ENCODE peak calls at places on chromosomes 11 and 22, in eight cellular contexts. One of them, this sample, is unnamed.

GRCh38 chr11:69852051-69852450 is 32.8 kb upstream of the FGF3 start:
- DNase-seq in HL-60: no peak
- DNase-seq in body of pancreas: no peak
- DNase-seq in fibroblast of lung: no peak
- DNase-seq in pancreas: no peak
- DNase-seq in adrenal gland: no peak
- DNase-seq in heart left ventricle: no peak
- DNase-seq in H9: no peak
- DNase-seq in this sample: no peak

GRCh38 chr11:65588199-65589054 is 7.2 kb downstream of the KCNK7 start:
- DNase-seq in HL-60: peak; percentile 84
- DNase-seq in body of pancreas: peak; percentile 80
- DNase-seq in fibroblast of lung: peak; percentile 52
- DNase-seq in pancreas: no peak
- DNase-seq in adrenal gland: peak; percentile 77
- DNase-seq in heart left ventricle: peak; percentile 76
- DNase-seq in H9: peak; percentile 84
- DNase-seq in this sample: peak; percentile 72

GRCh38 chr22:26781591-26781990 is 124.2 kb downstream of the MIAT start:
- DNase-seq in HL-60: no peak
- DNase-seq in body of pancreas: no peak
- DNase-seq in fibroblast of lung: no peak
- DNase-seq in pancreas: no peak
- DNase-seq in adrenal gland: no peak
- DNase-seq in heart left ventricle: no peak
- DNase-seq in H9: no peak
- DNase-seq in this sample: no peak

GRCh38 chr11:33389635-33390034 is 132.5 kb downstream of the HIPK3 start:
- DNase-seq in HL-60: no peak
- DNase-seq in body of pancreas: no peak
- DNase-seq in fibroblast of lung: no peak
- DNase-seq in pancreas: no peak
- DNase-seq in adrenal gland: no peak
- DNase-seq in heart left ventricle: no peak
- DNase-seq in H9: no peak
- DNase-seq in this sample: no peak

GRCh38 chr11:122494171-122494570 is 161.4 kb upstream of the UBASH3B start:
- DNase-seq in HL-60: no peak
- DNase-seq in body of pancreas: no peak
- DNase-seq in fibroblast of lung: peak; percentile 53
- DNase-seq in pancreas: no peak
- DNase-seq in adrenal gland: no peak
- DNase-seq in heart left ventricle: no peak
- DNase-seq in H9: no peak
- DNase-seq in this sample: no peak

GRCh38 chr11:35529971-35530495 is 4.6 kb upstream of the PAMR1 start:
- DNase-seq in HL-60: no peak
- DNase-seq in body of pancreas: peak; percentile 41
- DNase-seq in fibroblast of lung: peak; percentile 86
- DNase-seq in pancreas: no peak
- DNase-seq in adrenal gland: peak; percentile 44
- DNase-seq in heart left ventricle: peak; percentile 47
- DNase-seq in H9: no peak
- DNase-seq in this sample: no peak

GRCh38 chr11:12539570-12539969 is 134.7 kb upstream of the TEAD1 start:
- DNase-seq in HL-60: no peak
- DNase-seq in body of pancreas: no peak
- DNase-seq in fibroblast of lung: peak; percentile 97
- DNase-seq in pancreas: no peak
- DNase-seq in adrenal gland: no peak
- DNase-seq in heart left ventricle: no peak
- DNase-seq in H9: no peak
- DNase-seq in this sample: no peak

GRCh38 chr11:119800171-119800570 is 71.2 kb upstream of the NECTIN1 start:
- DNase-seq in HL-60: no peak
- DNase-seq in body of pancreas: no peak
- DNase-seq in fibroblast of lung: no peak
- DNase-seq in pancreas: no peak
- DNase-seq in adrenal gland: no peak
- DNase-seq in heart left ventricle: peak; percentile 18
- DNase-seq in H9: no peak
- DNase-seq in this sample: no peak

GRCh38 chr11:125609545-125609944 is 15.4 kb upstream of the CHEK1 start:
- DNase-seq in HL-60: no peak
- DNase-seq in body of pancreas: no peak
- DNase-seq in fibroblast of lung: no peak
- DNase-seq in pancreas: no peak
- DNase-seq in adrenal gland: no peak
- DNase-seq in heart left ventricle: no peak
- DNase-seq in H9: no peak
- DNase-seq in this sample: no peak

GRCh38 chr11:65170058-65170534 is at the start of gene SPDYC:
- DNase-seq in HL-60: no peak
- DNase-seq in body of pancreas: no peak
- DNase-seq in fibroblast of lung: no peak
- DNase-seq in pancreas: no peak
- DNase-seq in adrenal gland: no peak
- DNase-seq in heart left ventricle: no peak
- DNase-seq in H9: peak; percentile 87
- DNase-seq in this sample: no peak

DNA sequence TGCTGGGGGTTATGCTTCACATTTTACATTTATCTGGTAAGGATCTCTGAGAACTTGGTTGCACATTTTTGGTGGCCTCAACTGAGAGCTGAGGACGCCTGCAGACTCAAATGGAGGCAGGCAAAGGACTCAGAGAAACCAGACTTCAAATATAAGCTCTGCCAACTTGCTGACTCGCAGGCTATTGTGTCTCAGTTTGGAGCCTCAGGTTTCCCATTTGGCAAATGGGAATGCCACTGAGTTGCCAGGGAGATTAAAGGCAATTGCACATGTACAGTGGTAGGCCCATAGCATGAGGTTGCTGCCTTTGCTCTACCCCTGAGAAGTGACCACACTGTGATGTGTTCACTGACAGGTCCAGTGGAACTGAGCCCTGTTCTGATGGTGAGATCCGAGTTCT is 380.3 kb downstream of the TENM4 start:
- DNase-seq in HL-60: no peak
- DNase-seq in body of pancreas: no peak
- DNase-seq in fibroblast of lung: no peak
- DNase-seq in pancreas: no peak
- DNase-seq in adrenal gland: no peak
- DNase-seq in heart left ventricle: no peak
- DNase-seq in H9: no peak
- DNase-seq in this sample: no peak
- H3K27ac ChIP-seq in HL-60: no peak overlapping the region
- H3K27ac ChIP-seq in body of pancreas: no peak overlapping the region
- H3K27ac ChIP-seq in fibroblast of lung: no peak overlapping the region
- H3K27ac ChIP-seq in pancreas: no peak overlapping the region
- H3K27ac ChIP-seq in adrenal gland: no peak overlapping the region
- H3K27ac ChIP-seq in heart left ventricle: no peak overlapping the region
- H3K27ac ChIP-seq in H9: no peak overlapping the region
- H3K27ac ChIP-seq in this sample: no peak overlapping the region

GRCh38 chr11:110410638-110411037 is 19.1 kb upstream of the FDX1 start:
- DNase-seq in HL-60: no peak
- DNase-seq in body of pancreas: no peak
- DNase-seq in fibroblast of lung: no peak
- DNase-seq in pancreas: no peak
- DNase-seq in adrenal gland: no peak
- DNase-seq in heart left ventricle: no peak
- DNase-seq in H9: no peak
- DNase-seq in this sample: no peak
- TF ChIP-seq CTCF in HL-60: no peak
- TF ChIP-seq CTCF in body of pancreas: no peak
- TF ChIP-seq CTCF in fibroblast of lung: no peak
- TF ChIP-seq CTCF in pancreas: no peak
- TF ChIP-seq CTCF in adrenal gland: no peak
- TF ChIP-seq CTCF in heart left ventricle: no peak
- TF ChIP-seq CTCF in H9: no peak
- TF ChIP-seq CTCF in this sample: no peak

GRCh38 chr22:21995660-21996059 is 13.1 kb upstream of the TOP3B start:
- DNase-seq in HL-60: no peak
- DNase-seq in body of pancreas: no peak
- DNase-seq in fibroblast of lung: no peak
- DNase-seq in pancreas: no peak
- DNase-seq in adrenal gland: no peak
- DNase-seq in heart left ventricle: no peak
- DNase-seq in H9: no peak
- DNase-seq in this sample: no peak

GRCh38 chr22:21996175-21996574 is 13.6 kb upstream of the TOP3B start:
- DNase-seq in HL-60: no peak
- DNase-seq in body of pancreas: no peak
- DNase-seq in fibroblast of lung: no peak
- DNase-seq in pancreas: no peak
- DNase-seq in adrenal gland: no peak
- DNase-seq in heart left ventricle: no peak
- DNase-seq in H9: no peak
- DNase-seq in this sample: no peak

GRCh38 chr22:22001664-22002525 is 19.3 kb upstream of the TOP3B start:
- DNase-seq in HL-60: no peak
- DNase-seq in body of pancreas: no peak
- DNase-seq in fibroblast of lung: no peak
- DNase-seq in pancreas: no peak
- DNase-seq in adrenal gland: no peak
- DNase-seq in heart left ventricle: no peak
- DNase-seq in H9: no peak
- DNase-seq in this sample: no peak

GRCh38 chr22:21994881-21995444 is 12.4 kb upstream of the TOP3B start:
- DNase-seq in HL-60: no peak
- DNase-seq in body of pancreas: no peak
- DNase-seq in fibroblast of lung: no peak
- DNase-seq in pancreas: no peak
- DNase-seq in adrenal gland: no peak
- DNase-seq in heart left ventricle: no peak
- DNase-seq in H9: no peak
- DNase-seq in this sample: no peak

DNA sequence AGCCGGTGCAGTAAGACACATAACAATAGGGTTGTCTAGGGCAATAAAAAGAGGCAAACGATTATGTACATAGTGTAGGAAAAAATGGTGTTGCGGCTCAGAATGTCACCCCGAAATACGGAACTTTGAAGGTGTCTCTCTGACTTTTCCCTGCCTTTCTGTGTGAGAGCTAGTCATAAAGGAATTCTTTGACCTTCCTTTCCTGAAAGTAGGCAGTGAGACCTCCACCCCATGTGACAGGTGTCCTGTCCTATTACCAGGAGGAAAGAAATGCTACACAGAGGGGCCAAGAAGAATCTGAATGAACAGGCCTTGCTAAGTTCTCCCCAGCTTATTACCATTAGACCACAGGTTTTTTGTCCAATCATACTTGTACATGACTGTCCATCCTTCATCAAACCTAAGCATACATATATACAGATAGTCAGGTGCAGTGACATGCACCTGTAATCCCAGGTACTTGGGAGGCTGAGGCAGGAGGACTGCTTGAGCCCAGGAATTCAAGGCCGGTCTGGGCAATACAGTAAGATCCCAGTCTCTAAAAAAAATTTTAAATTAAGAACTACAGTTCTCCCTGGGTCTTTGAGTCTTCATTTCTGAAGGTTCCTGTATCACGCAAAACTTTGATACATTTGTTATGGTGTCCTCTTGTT is 16.1 kb upstream of the TOP3B start:
- DNase-seq in HL-60: no peak
- DNase-seq in body of pancreas: no peak
- DNase-seq in fibroblast of lung: no peak
- DNase-seq in pancreas: no peak
- DNase-seq in adrenal gland: no peak
- DNase-seq in heart left ventricle: no peak
- DNase-seq in H9: no peak
- DNase-seq in this sample: no peak
- H3K27me3 ChIP-seq in HL-60: no peaks in the 10 kb centered on the region
- H3K27me3 ChIP-seq in body of pancreas: no peaks in the 10 kb centered on the region
- H3K27me3 ChIP-seq in fibroblast of lung: peaks cover 22% of the 10 kb centered on the region
- H3K27me3 ChIP-seq in pancreas: no peaks in the 10 kb centered on the region
- H3K27me3 ChIP-seq in adrenal gland: no peaks in the 10 kb centered on the region
- H3K27me3 ChIP-seq in heart left ventricle: no peaks in the 10 kb centered on the region
- H3K27me3 ChIP-seq in H9: peaks cover 32% of the 10 kb centered on the region
- H3K27me3 ChIP-seq in this sample: no peaks in the 10 kb centered on the region

GRCh38 chr11:96753997-96754396 is 364.2 kb downstream of the JRKL start:
- DNase-seq in HL-60: no peak
- DNase-seq in body of pancreas: no peak
- DNase-seq in fibroblast of lung: no peak
- DNase-seq in pancreas: no peak
- DNase-seq in adrenal gland: no peak
- DNase-seq in heart left ventricle: no peak
- DNase-seq in H9: no peak
- DNase-seq in this sample: no peak

GRCh38 chr11:96744697-96745096 is 354.9 kb downstream of the JRKL start:
- DNase-seq in HL-60: no peak
- DNase-seq in body of pancreas: no peak
- DNase-seq in fibroblast of lung: peak; percentile 3
- DNase-seq in pancreas: no peak
- DNase-seq in adrenal gland: no peak
- DNase-seq in heart left ventricle: no peak
- DNase-seq in H9: no peak
- DNase-seq in this sample: no peak

GRCh38 chr11:96752221-96752620 is 362.4 kb downstream of the JRKL start:
- DNase-seq in HL-60: no peak
- DNase-seq in body of pancreas: no peak
- DNase-seq in fibroblast of lung: no peak
- DNase-seq in pancreas: no peak
- DNase-seq in adrenal gland: no peak
- DNase-seq in heart left ventricle: no peak
- DNase-seq in H9: no peak
- DNase-seq in this sample: no peak

DNA sequence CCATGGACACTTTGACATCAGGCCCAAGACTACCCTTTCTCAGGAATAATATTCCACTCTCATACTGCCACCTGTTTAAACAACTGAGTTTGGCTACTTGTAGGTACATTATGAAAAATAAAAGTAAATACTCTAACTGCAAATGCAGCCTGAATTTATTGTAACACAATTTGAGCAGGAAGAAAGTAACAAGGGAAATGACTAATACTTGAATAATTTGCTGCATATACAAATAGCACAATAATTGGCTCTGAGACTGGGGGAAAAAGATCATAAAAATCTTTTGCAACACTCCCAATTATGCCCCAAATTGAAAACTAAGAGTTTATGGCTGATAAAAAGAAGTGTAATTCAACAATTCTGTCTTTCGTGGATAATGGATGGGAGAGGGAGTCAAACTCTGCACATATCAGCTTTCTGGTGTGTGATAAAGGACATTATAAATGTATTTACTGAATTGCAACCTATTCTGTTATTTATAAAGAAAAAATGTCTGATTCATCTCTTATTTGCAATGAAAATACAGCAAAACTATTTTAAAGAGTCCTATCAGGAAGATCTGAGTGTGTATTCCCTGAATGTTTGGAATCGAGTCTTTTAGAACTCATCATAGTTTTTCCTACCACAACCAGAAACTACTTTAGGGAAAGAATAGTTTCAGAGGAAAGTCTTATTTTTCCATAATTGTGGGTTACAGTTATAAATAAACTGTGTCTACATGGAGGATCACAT is 359.0 kb downstream of the JRKL start:
- DNase-seq in HL-60: no peak
- DNase-seq in body of pancreas: no peak
- DNase-seq in fibroblast of lung: peak; percentile 68
- DNase-seq in pancreas: no peak
- DNase-seq in adrenal gland: no peak
- DNase-seq in heart left ventricle: no peak
- DNase-seq in H9: no peak
- DNase-seq in this sample: no peak
- H3K27ac ChIP-seq in HL-60: no peak overlapping the region
- H3K27ac ChIP-seq in body of pancreas: no peak overlapping the region
- H3K27ac ChIP-seq in fibroblast of lung: peak overlapping the region; percentile 58
- H3K27ac ChIP-seq in pancreas: no peak overlapping the region
- H3K27ac ChIP-seq in adrenal gland: no peak overlapping the region
- H3K27ac ChIP-seq in heart left ventricle: no peak overlapping the region
- H3K27ac ChIP-seq in H9: no peak overlapping the region
- H3K27ac ChIP-seq in this sample: no peak overlapping the region

This sample was measured in right lobe of liver.